ENCODE peak calls at places on chromosomes 1 and 21, in six cellular contexts. U is stimulated activated CD4-positive, alpha-beta T cell treated with anti-CD3 and anti-CD28 coated beads, Interleukin-1b, Interleukin-23, amount 100 ng/mL, for 48 hours; T is GM20000; E is AG09309; L is NCI-H2081 treated with DMSO at 0.1 percent for 48 hours; B is MCF 10A. V is an unnamed sample.

GRCh38 chr21:35993875-35994490 is 66.3 kb downstream of the SETD4 start:
- DNase-seq in U (no peak), T (no peak), E (no peak), L (no peak), B (no peak), V (no peak)

GRCh38 chr1:55650449-55650848 is 435.3 kb upstream of the USP24 start:
- DNase-seq in U (no peak), T (no peak), E (no peak), L (no peak), B (no peak), V (no peak)

GRCh38 chr21:42141643-42142042 is 70.5 kb downstream of the UMODL1 start:
- DNase-seq in U (no peak), T (no peak), E (no peak), L (no peak), B (no peak), V (no peak)

GRCh38 chr1:112196731-112197130 is 199.3 kb upstream of the CTTNBP2NL start:
- DNase-seq in U (no peak), T (no peak), E (no peak), L (no peak), B (peak), V (no peak)

GRCh38 chr1:117566556-117566955 is 39.3 kb upstream of the TENT5C start:
- DNase-seq in U (no peak), T (no peak), E (no peak), L (no peak), B (no peak), V (no peak)

GRCh38 chr1:153608742-153609584 is 4.0 kb downstream of the S100A16 start:
- DNase-seq in U (no peak), T (no peak), E (peak), L (no peak), B (peak), V (no peak)

GRCh38 chr1:244437108-244437507 is 14.6 kb downstream of the ADSS2 start:
- DNase-seq in U (no peak), T (no peak), E (no peak), L (no peak), B (no peak), V (no peak)

GRCh38 chr1:232039303-232039702 is 412.7 kb downstream of the DISC1 start:
- DNase-seq in U (no peak), T (no peak), E (no peak), L (no peak), B (peak), V (no peak)

GRCh38 chr1:205536759-205537361 is 32.4 kb downstream of the CDK18 start:
- DNase-seq in U (no peak), T (no peak), E (no peak), L (no peak), B (peak), V (no peak)

GRCh38 chr1:237448042-237448441 is 406.1 kb downstream of the RYR2 start:
- DNase-seq in U (no peak), T (no peak), E (no peak), L (no peak), B (no peak), V (no peak)

GRCh38 chr1:147723691-147724323 is 36.6 kb downstream of the GJA5 start:
- DNase-seq in U (peak), T (no peak), E (no peak), L (no peak), B (peak), V (no peak)

GRCh38 chr1:2495546-2495945 is 19.5 kb downstream of the PLCH2 start:
- DNase-seq in U (no peak), T (no peak), E (no peak), L (no peak), B (no peak), V (no peak)

GRCh38 chr1:40317394-40318074 is 448 bp upstream of the COL9A2 start:
- DNase-seq in U (no peak), T (no peak), E (no peak), L (no peak), B (no peak), V (no peak)

GRCh38 chr1:29981586-29982239 is 741.7 kb downstream of the MATN1 start:
- DNase-seq in U (no peak), T (no peak), E (no peak), L (no peak), B (no peak), V (no peak)

GRCh38 chr1:9910080-9910424 is at the start of gene CTNNBIP1:
- DNase-seq in U (no peak), T (no peak), E (no peak), L (no peak), B (no peak), V (no peak)

GRCh38 chr1:92399076-92399475 is 87.6 kb downstream of the GFI1 start:
- DNase-seq in U (no peak), T (peak), E (no peak), L (no peak), B (peak), V (no peak)

GRCh38 chr1:228346731-228347130 is 59.9 kb downstream of the TRIM11 start:
- DNase-seq in U (no peak), T (no peak), E (no peak), L (no peak), B (no peak), V (no peak)

GRCh38 chr21:37452222-37452621 is 85.6 kb downstream of the DYRK1A start:
- DNase-seq in U (no peak), T (no peak), E (peak), L (no peak), B (peak), V (no peak)

GRCh38 chr1:167991546-167991945 is 54.7 kb upstream of the MPC2 start:
- DNase-seq in U (no peak), T (no peak), E (no peak), L (no peak), B (peak), V (no peak)

GRCh38 chr1:100009458-100009857 is 39.7 kb downstream of the SLC35A3 start:
- DNase-seq in U (no peak), T (no peak), E (no peak), L (no peak), B (peak), V (no peak)

GRCh38 chr1:247647864-247648263 is 31.7 kb downstream of the OR13G1 start:
- DNase-seq in U (no peak), T (no peak), E (no peak), L (peak), B (peak), V (no peak)

GRCh38 chr1:159247266-159247665 is 42.6 kb downstream of the ACKR1 start:
- DNase-seq in U (no peak), T (no peak), E (no peak), L (no peak), B (peak), V (no peak)

GRCh38 chr21:30269803-30270530 is 12.8 kb downstream of the KRTAP24-1 start:
- DNase-seq in U (no peak), T (no peak), E (no peak), L (no peak), B (no peak), V (no peak)

GRCh38 chr1:220764757-220765156 is 16.6 kb downstream of the MTARC2 start:
- DNase-seq in U (no peak), T (no peak), E (no peak), L (no peak), B (no peak), V (no peak)

GRCh38 chr1:113677250-113678158 is 81.8 kb downstream of the PHTF1 start:
- DNase-seq in U (no peak), T (peak), E (peak), L (no peak), B (peak), V (peak)

GRCh38 chr1:32126770-32127169 is 18.9 kb downstream of the KPNA6 start:
- DNase-seq in U (no peak), T (no peak), E (no peak), L (no peak), B (no peak), V (no peak)

GRCh38 chr21:46500224-46500861 is 41.7 kb downstream of the DIP2A start:
- DNase-seq in U (no peak), T (peak), E (no peak), L (no peak), B (peak), V (no peak)

GRCh38 chr21:45341779-45342178 is 54.1 kb upstream of the POFUT2 start:
- DNase-seq in U (no peak), T (no peak), E (no peak), L (peak), B (peak), V (no peak)

GRCh38 chr1:25821630-25822091 is 1.9 kb downstream of the MTFR1L start:
- DNase-seq in U (no peak), T (no peak), E (no peak), L (no peak), B (peak), V (no peak)

GRCh38 chr1:84853743-84854721 is 39.0 kb downstream of the LPAR3 start:
- DNase-seq in U (peak), T (peak), E (no peak), L (no peak), B (peak), V (peak)

GRCh38 chr1:243765676-243766075 is 84.4 kb downstream of the AKT3 start:
- DNase-seq in U (no peak), T (no peak), E (no peak), L (no peak), B (no peak), V (no peak)

GRCh38 chr1:239428311-239428710 is 41.9 kb downstream of the CHRM3 start:
- DNase-seq in U (no peak), T (no peak), E (no peak), L (no peak), B (no peak), V (no peak)

GRCh38 chr1:206435450-206435849 is 34.8 kb upstream of the IKBKE start:
- DNase-seq in U (no peak), T (no peak), E (no peak), L (no peak), B (no peak), V (no peak)

GRCh38 chr21:21268885-21269284 is 270.7 kb downstream of the NCAM2 start:
- DNase-seq in U (no peak), T (no peak), E (no peak), L (no peak), B (no peak), V (no peak)

GRCh38 chr21:36545776-36546511 is 66.0 kb upstream of the CLDN14 start:
- DNase-seq in U (no peak), T (no peak), E (no peak), L (no peak), B (no peak), V (no peak)

GRCh38 chr1:117967472-117967871 is 37.9 kb downstream of the WDR3 start:
- DNase-seq in U (no peak), T (no peak), E (peak), L (no peak), B (peak), V (no peak)

GRCh38 chr1:234624718-234625117 is 14.7 kb upstream of the IRF2BP2 start:
- DNase-seq in U (no peak), T (no peak), E (no peak), L (no peak), B (no peak), V (no peak)

GRCh38 chr1:6535214-6535613 is 19.1 kb downstream of the NOL9 start:
- DNase-seq in U (no peak), T (no peak), E (no peak), L (no peak), B (no peak), V (no peak)

GRCh38 chr1:32007591-32007940 is 6.1 kb upstream of the KHDRBS1 start:
- DNase-seq in U (no peak), T (no peak), E (no peak), L (no peak), B (no peak), V (no peak)

V was measured in activated T-cell treated with anti-CD3 and anti-CD28 coated beads, Interleukin-2, amount 50 U/mL, for 72 hours.